ENCODE peak calls at places on chromosomes 1 and 21, in four cellular contexts. W is CD8-positive, alpha-beta memory T cell; X is neural progenitor cell; K is PC-9. V is an unnamed sample.

GRCh38 chr1:213724640-213725536 is 262.9 kb upstream of the PROX1 start:
- DNase-seq in W (no peak), X (peak; percentile 33), K (no peak), V (no peak)

GRCh38 chr1:196155586-196155985 is 452.7 kb downstream of the KCNT2 start:
- DNase-seq in W (no peak), X (no peak), K (no peak), V (no peak)

GRCh38 chr1:189921613-189922012 is 556.1 kb downstream of the BRINP3 start:
- DNase-seq in W (no peak), X (no peak), K (no peak), V (no peak)

GRCh38 chr1:212247179-212247721 is 38.0 kb upstream of the PPP2R5A start:
- DNase-seq in W (no peak), X (no peak), K (no peak), V (no peak)

GRCh38 chr1:222644649-222645005 is 26.7 kb downstream of the MIA3 start:
- DNase-seq in W (no peak), X (no peak), K (no peak), V (no peak)

GRCh38 chr1:188665477-188665876 is 1812.2 kb downstream of the BRINP3 start:
- DNase-seq in W (no peak), X (no peak), K (no peak), V (no peak)

GRCh38 chr1:9573723-9574122 is 15.0 kb upstream of the TMEM201 start:
- DNase-seq in W (no peak), X (peak; percentile 67), K (no peak), V (no peak)

GRCh38 chr1:44885406-44885805 is 42.4 kb upstream of the PTCH2 start:
- DNase-seq in W (no peak), X (no peak), K (no peak), V (no peak)

GRCh38 chr1:54290443-54291184 is 90.6 kb downstream of the MRPL37 start:
- DNase-seq in W (no peak), X (no peak), K (no peak), V (peak; percentile 33)

GRCh38 chr1:115679141-115679611 is 37.4 kb downstream of the VANGL1 start:
- DNase-seq in W (no peak), X (no peak), K (peak; percentile 67), V (no peak)

GRCh38 chr1:166977951-166978350 is 2.6 kb upstream of the ILDR2 start:
- DNase-seq in W (no peak), X (no peak), K (no peak), V (no peak)

GRCh38 chr21:31618696-31619430 is 40.6 kb upstream of the SOD1 start:
- DNase-seq in W (no peak), X (no peak), K (no peak), V (no peak)

GRCh38 chr21:46124083-46124925 is 26.4 kb downstream of the COL6A2 start:
- DNase-seq in W (no peak), X (no peak), K (no peak), V (no peak)

GRCh38 chr1:87594736-87595383 is 266.2 kb downstream of the LMO4 start:
- DNase-seq in W (no peak), X (no peak), K (no peak), V (no peak)

GRCh38 chr1:29290414-29290980 is 54.2 kb downstream of the PTPRU start:
- DNase-seq in W (no peak), X (no peak), K (no peak), V (no peak)

GRCh38 chr1:108644984-108645383 is 15.9 kb downstream of the HENMT1 start:
- DNase-seq in W (no peak), X (no peak), K (no peak), V (peak; percentile 68)

GRCh38 chr1:244304156-244304555 is 147.6 kb downstream of the ADSS2 start:
- DNase-seq in W (no peak), X (no peak), K (peak; percentile 76), V (no peak)

GRCh38 chr1:158087320-158087927 is 93.3 kb upstream of the CD1D start:
- DNase-seq in W (no peak), X (peak; percentile 92), K (peak; percentile 51), V (no peak)

GRCh38 chr1:17713993-17714392 is 41.1 kb upstream of the ACTL8 start:
- DNase-seq in W (no peak), X (no peak), K (no peak), V (no peak)

GRCh38 chr21:33481314-33481943 is 1.7 kb upstream of the TMEM50B start:
- DNase-seq in W (no peak), X (no peak), K (no peak), V (no peak)

GRCh38 chr1:244319283-244320132 is 132.2 kb downstream of the ADSS2 start:
- DNase-seq in W (peak; percentile 44), X (no peak), K (no peak), V (no peak)

GRCh38 chr1:187409341-187409740 is 580.6 kb downstream of the PLA2G4A start:
- DNase-seq in W (no peak), X (no peak), K (no peak), V (no peak)

GRCh38 chr1:65339866-65340483 is 30.6 kb downstream of the DNAJC6 start:
- DNase-seq in W (no peak), X (no peak), K (peak; percentile 16), V (no peak)

GRCh38 chr1:13700521-13701273 is 709 bp downstream of the PRDM2 start:
- DNase-seq in W (peak; percentile 24), X (peak; percentile 62), K (no peak), V (peak; percentile 19)

GRCh38 chr21:42381347-42381984 is 14.4 kb downstream of the TMPRSS3 start:
- DNase-seq in W (peak; percentile 30), X (peak; percentile 67), K (peak; percentile 59), V (peak; percentile 24)

GRCh38 chr1:64470670-64471217 is 815 bp downstream of the CACHD1 start:
- DNase-seq in W (no peak), X (peak; percentile 73), K (peak; percentile 35), V (no peak)

GRCh38 chr1:155064109-155064812 is 721 bp downstream of the EFNA4 start:
- DNase-seq in W (no peak), X (peak; percentile 68), K (peak; percentile 53), V (no peak)

GRCh38 chr1:180757657-180758056 is 125.8 kb downstream of the XPR1 start:
- DNase-seq in W (no peak), X (no peak), K (no peak), V (no peak)

GRCh38 chr1:201769966-201770365 is 59.0 kb upstream of the IPO9 start:
- DNase-seq in W (no peak), X (no peak), K (no peak), V (no peak)

DNA sequence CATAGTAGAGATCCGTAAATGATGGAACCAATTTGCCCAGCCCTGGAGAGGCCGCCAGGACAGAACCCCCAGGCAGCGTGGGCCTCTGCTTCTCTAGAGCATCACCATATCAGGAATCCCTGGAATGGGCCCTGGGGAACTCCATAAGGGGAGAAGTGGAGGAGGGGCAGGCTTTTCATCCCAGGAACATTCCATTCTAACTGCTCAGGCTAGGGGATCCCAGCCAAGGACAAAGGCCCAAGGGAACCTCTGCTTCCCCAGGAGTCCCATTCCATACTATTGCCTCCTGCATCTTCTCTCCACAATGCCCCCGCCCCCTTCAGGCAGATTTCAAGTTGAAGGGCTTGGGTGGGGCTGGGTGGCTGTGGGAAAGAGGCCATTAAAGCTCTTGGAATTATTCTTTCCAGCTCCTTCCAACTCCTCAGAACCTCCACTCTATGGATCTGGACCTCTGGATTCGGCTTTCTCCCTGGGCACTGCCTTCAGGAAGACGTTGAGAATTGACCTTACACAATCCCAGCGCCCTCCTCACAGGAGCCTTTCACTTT is 6.0 kb downstream of the TRNP1 start:
- DNase-seq in W (no peak), X (peak; percentile 85), K (peak; percentile 81), V (no peak)
- H3K27ac ChIP-seq in W (no peak overlapping the region), X (no peak overlapping the region), K (peak overlapping the region; percentile 62), V (no peak overlapping the region)

DNA sequence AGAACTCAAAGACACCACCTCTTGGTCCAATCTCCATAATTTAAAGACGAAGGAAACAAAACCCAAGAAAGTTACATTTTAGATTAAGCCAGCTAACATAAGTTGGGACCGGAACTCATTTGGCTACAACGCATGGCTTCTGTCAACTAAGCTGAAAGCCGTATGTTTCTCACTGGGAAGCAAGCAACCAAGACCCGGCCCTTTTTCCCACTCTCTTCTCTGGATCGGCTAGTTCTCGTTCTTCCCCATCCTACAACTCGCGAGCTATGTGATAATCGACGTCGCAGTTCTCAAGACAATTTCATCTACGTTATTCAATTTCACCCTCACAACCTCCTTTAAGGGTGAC is 601 bp downstream of the CCT8 start:
- DNase-seq in W (no peak), X (peak; percentile 33), K (no peak), V (no peak)
- H3K4me1 ChIP-seq in W (peaks cover 33% of the 10 kb centered on the region), X (peaks cover 21% of the 10 kb centered on the region), K (peaks cover 24% of the 10 kb centered on the region), V (peaks cover 23% of the 10 kb centered on the region)

DNA sequence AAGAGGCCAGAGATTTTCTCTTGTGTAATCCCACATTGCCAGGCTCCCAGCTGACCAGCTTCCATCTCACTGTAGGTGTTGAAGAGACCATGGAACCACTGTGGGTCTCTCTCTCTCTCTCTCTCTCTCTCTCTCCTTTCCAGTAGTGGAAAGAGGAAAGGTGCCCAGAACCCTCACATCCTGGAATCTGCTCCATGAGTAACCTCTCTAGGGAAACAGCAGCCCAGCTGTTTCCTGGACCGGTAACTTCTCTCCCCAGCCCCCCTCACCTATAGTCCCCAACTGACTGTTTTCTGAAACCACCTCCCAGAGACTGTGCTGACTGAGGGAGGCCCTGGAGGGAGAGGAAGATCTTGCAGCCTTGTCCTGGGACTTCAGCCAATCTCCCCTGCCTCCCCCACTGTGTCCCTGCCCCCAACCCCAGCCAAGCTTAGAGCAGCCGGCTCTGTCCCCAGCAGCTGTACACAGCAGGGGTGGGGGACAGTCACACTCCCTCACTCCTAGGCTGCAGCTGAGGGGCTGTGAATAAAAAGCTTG is 20.6 kb upstream of the SLC45A3 start:
- DNase-seq in W (no peak), X (peak; percentile 72), K (no peak), V (no peak)
- H3K4me3 ChIP-seq in W (no peak overlapping the region), X (no peak overlapping the region), K (no peak overlapping the region), V (no peak overlapping the region)

DNA sequence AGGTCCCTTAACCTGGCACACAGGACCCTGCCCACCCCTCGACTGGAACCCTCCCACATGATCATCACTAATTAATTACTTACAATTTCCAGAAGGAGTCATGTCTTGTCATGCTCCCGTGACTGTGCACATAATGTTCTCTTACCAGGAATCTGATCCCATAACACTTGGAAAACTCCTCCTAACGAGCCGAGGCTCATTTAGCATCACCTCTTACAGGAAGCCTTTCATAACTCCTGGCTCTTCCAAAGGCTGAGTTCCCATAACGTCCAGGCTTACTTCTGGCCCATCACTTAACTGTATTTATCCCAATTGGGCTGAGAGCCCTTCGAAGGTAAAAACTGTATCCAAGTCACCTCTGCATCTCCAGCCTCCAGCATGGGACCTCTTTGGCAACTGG is 147.9 kb upstream of the JUN start:
- DNase-seq in W (no peak), X (no peak), K (no peak), V (no peak)
- H3K27ac ChIP-seq in W (no peak overlapping the region), X (no peak overlapping the region), K (peak overlapping the region; percentile 94), V (no peak overlapping the region)

GRCh38 chr1:111223126-111223443 is 4.4 kb upstream of the CHI3L2 start:
- DNase-seq in W (no peak), X (no peak), K (no peak), V (no peak)
- H3K4me1 ChIP-seq in W (peaks cover 96% of the 10 kb centered on the region), X (peaks cover 37% of the 10 kb centered on the region), K (peaks cover 23% of the 10 kb centered on the region), V (peaks cover 92% of the 10 kb centered on the region)

V was measured in naive thymus-derived CD4-positive, alpha-beta T cell.